ENCODE peak calls at places on chromosomes 7 and 10, in eight cellular contexts. R is left ventricle myocardium inferior, D is lower lobe of right lung, I is WERI-Rb-1, C is transverse colon, K is heart left ventricle, M is hepatocyte, J is mammary epithelial cell. A is an unnamed sample. For H3K36me3, the result is how much of the 10 kb centered on the place peaks cover.

GRCh38 chr10:57979466-57979865 is 288.2 kb downstream of the IPMK start:
- DNase-seq in R (no peak), D (no peak), I (no peak), C (no peak), K (no peak), M (peak), J (no peak), A (no peak)

GRCh38 chr10:128027306-128027705 is 98.9 kb downstream of the MKI67 start:
- DNase-seq in R (no peak), D (no peak), I (no peak), C (no peak), K (no peak), M (no peak), J (no peak), A (no peak)

GRCh38 chr7:112182749-112183148 is 23.4 kb downstream of the DOCK4 start:
- DNase-seq in R (peak), D (no peak), I (no peak), C (no peak), K (peak), M (peak), J (no peak), A (peak)

GRCh38 chr10:74213571-74214162 is 62.6 kb downstream of the ADK start:
- DNase-seq in R (no peak), D (no peak), I (peak), C (peak), K (no peak), M (peak), J (no peak), A (peak)

GRCh38 chr7:157704365-157704764 is 367.6 kb downstream of the DNAJB6 start:
- DNase-seq in R (no peak), D (peak), I (no peak), C (peak), K (no peak), M (no peak), J (no peak), A (no peak)

GRCh38 chr10:5779753-5780152 is 33.5 kb downstream of the GDI2 start:
- DNase-seq in R (no peak), D (no peak), I (no peak), C (no peak), K (no peak), M (no peak), J (no peak), A (no peak)

GRCh38 chr10:131775444-131775832 is 125.4 kb upstream of the PPP2R2D start:
- DNase-seq in R (no peak), D (no peak), I (no peak), C (no peak), K (no peak), M (no peak), J (no peak), A (no peak)

GRCh38 chr7:101634196-101634717 is 5.2 kb upstream of the MYL10 start:
- DNase-seq in R (no peak), D (no peak), I (no peak), C (no peak), K (no peak), M (no peak), J (no peak), A (no peak)

GRCh38 chr10:44356139-44357115 is 28.5 kb downstream of the CXCL12 start:
- DNase-seq in R (no peak), D (no peak), I (no peak), C (no peak), K (no peak), M (no peak), J (peak), A (no peak)

GRCh38 chr7:83697814-83698530 is 49.0 kb upstream of the SEMA3E start:
- DNase-seq in R (no peak), D (no peak), I (no peak), C (no peak), K (no peak), M (no peak), J (no peak), A (no peak)

GRCh38 chr7:35657125-35657524 is 37.8 kb downstream of the HERPUD2 start:
- DNase-seq in R (no peak), D (no peak), I (no peak), C (no peak), K (no peak), M (no peak), J (no peak), A (no peak)

GRCh38 chr7:137501561-137501960 is 158.0 kb upstream of the PTN start:
- DNase-seq in R (no peak), D (no peak), I (no peak), C (no peak), K (no peak), M (no peak), J (no peak), A (no peak)

GRCh38 chr10:124155781-124156401 is 62.5 kb upstream of the CHST15 start:
- DNase-seq in R (peak), D (no peak), I (no peak), C (no peak), K (peak), M (no peak), J (no peak), A (peak)

GRCh38 chr7:2012981-2013380 is 219.8 kb downstream of the MAD1L1 start:
- DNase-seq in R (peak), D (peak), I (no peak), C (no peak), K (peak), M (peak), J (no peak), A (no peak)

GRCh38 chr10:125132331-125132730 is 28.0 kb downstream of the CTBP2 start:
- DNase-seq in R (no peak), D (no peak), I (no peak), C (no peak), K (no peak), M (no peak), J (no peak), A (no peak)

GRCh38 chr10:72097448-72098300 is 9.3 kb upstream of the SPOCK2 start:
- DNase-seq in R (no peak), D (no peak), I (no peak), C (no peak), K (no peak), M (peak), J (peak), A (peak)

GRCh38 chr10:48742891-48743845 is 58.5 kb downstream of the WDFY4 start:
- DNase-seq in R (no peak), D (no peak), I (no peak), C (no peak), K (no peak), M (no peak), J (no peak), A (no peak)

GRCh38 chr10:117543245-117543998 is 876 bp downstream of the EMX2 start:
- DNase-seq in R (no peak), D (no peak), I (peak), C (no peak), K (no peak), M (peak), J (no peak), A (no peak)

GRCh38 chr10:13740416-13740815 is 153.7 kb downstream of the PRPF18 start:
- DNase-seq in R (no peak), D (no peak), I (no peak), C (no peak), K (no peak), M (no peak), J (no peak), A (no peak)

GRCh38 chr7:55589905-55590304 is 17.6 kb upstream of the VOPP1 start:
- DNase-seq in R (no peak), D (no peak), I (no peak), C (no peak), K (no peak), M (no peak), J (no peak), A (no peak)

DNA sequence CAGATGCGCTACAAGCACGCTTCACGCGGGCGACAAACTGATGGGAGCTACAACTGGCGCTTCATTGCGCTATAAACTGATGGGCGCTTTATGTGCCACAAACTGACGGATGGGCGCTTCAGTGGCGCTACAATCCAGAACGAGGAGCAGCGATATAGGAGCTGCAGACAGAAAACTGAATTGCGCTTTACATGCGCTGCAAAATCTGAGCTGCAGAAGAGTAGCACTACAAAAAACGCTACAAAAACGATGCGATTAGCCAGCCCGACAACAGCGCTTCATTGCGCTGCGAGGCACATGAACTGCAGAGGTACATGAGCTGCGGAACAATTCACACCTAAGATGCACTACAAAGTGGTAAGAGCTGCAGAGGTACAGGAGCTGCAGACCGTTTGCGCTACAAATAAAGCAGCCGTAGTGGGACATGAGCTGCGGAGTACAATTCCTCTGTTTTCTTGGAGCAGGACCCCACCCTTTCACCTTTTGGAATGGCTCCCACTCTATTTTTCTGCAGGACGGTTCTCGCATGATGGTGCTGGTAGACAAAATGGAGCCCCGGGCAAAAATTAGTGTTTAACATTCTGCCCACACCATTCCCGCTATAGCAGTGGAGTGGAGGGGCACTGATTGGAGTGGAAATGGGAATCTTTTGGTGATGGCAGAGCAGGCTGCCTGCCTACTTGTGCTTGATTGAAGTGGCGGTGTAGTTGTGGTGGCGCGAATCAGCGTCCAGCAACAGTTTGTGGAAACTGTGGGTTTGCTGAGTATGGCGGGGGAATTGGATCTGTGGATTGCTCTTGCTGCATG is 1.2 kb upstream of the SGCE start:
- DNase-seq in R (no peak), D (no peak), I (peak), C (no peak), K (no peak), M (peak), J (peak), A (no peak)
- H3K27ac ChIP-seq in R (peak), D (no peak), I (peak), C (peak), K (no peak), M (peak), J (no peak), A (peak)

DNA sequence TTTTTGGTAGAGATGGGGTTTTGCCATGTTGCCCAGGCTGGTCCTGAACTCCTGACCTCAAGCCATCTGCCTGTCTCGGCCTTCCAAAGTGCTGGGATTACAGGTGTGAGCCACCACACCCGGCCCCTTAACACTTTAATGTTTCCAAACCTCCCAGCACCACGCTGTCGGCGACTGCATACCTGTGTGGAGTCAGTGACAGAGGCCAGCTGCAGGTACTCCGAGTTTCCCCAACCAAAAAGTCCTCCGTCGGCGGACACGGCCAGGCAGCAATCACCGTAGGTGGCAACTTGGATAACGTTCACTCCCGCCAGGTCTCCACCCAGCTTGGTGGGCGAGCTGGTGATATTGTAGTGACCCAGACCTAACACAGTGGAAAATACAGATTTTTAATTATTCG is 15.2 kb downstream of the RCC1L start:
- DNase-seq in R (no peak), D (no peak), I (no peak), C (no peak), K (no peak), M (no peak), J (no peak), A (no peak)
- H3K36me3 ChIP-seq in R (half or more), D (half or more), I (half or more), C (under half), K (half or more), M (under half), J (under half), A (half or more)

GRCh38 chr10:101720606-101721230 is 25.7 kb upstream of the FBXW4 start:
- DNase-seq in R (no peak), D (no peak), I (no peak), C (no peak), K (no peak), M (no peak), J (no peak), A (no peak)
- TF ChIP-seq CTCF in R (no peak), D (no peak), I (no peak), C (no peak), K (no peak), M (no peak), J (no peak), A (no peak)

GRCh38 chr10:122287584-122287983 is 16.5 kb downstream of the BTBD16 start:
- DNase-seq in R (no peak), D (no peak), I (no peak), C (no peak), K (no peak), M (no peak), J (no peak), A (no peak)

GRCh38 chr10:122282909-122283308 is 11.8 kb downstream of the BTBD16 start:
- DNase-seq in R (no peak), D (no peak), I (no peak), C (no peak), K (no peak), M (no peak), J (no peak), A (no peak)

GRCh38 chr10:122286872-122287271 is 15.8 kb downstream of the BTBD16 start:
- DNase-seq in R (peak), D (no peak), I (peak), C (no peak), K (peak), M (peak), J (no peak), A (no peak)

GRCh38 chr10:122288917-122289316 is 17.8 kb downstream of the BTBD16 start:
- DNase-seq in R (no peak), D (no peak), I (no peak), C (no peak), K (no peak), M (no peak), J (no peak), A (no peak)

GRCh38 chr10:122285506-122286444 is 14.7 kb downstream of the BTBD16 start:
- DNase-seq in R (no peak), D (no peak), I (no peak), C (no peak), K (no peak), M (no peak), J (no peak), A (no peak)
- H3K27ac ChIP-seq in R (no peak), D (no peak), I (no peak), C (no peak), K (no peak), M (no peak), J (no peak), A (no peak)

GRCh38 chr7:7151285-7151684 is 31.1 kb upstream of the C1GALT1 start:
- DNase-seq in R (no peak), D (no peak), I (no peak), C (no peak), K (no peak), M (no peak), J (no peak), A (no peak)
- H3K36me3 ChIP-seq in R (under half), D (under half), I (under half), C (under half), K (under half), M (under half), J (under half), A (under half)

GRCh38 chr10:34816067-34817002 is 1.2 kb upstream of the PARD3 start:
- DNase-seq in R (no peak), D (no peak), I (no peak), C (peak), K (no peak), M (peak), J (no peak), A (no peak)
- TF ChIP-seq CTCF in R (peak), D (no peak), I (no peak), C (no peak), K (no peak), M (peak), J (no peak), A (no peak)

A was measured in body of pancreas.